ENCODE peak calls at places on chromosomes 4 and X, in four cellular contexts. One of them, this sample, is unnamed.

GRCh38 chr4:57639566-57640328 is 529.6 kb upstream of the IGFBP7 start:
- DNase-seq in K562: no peak
- DNase-seq in GM12878: no peak
- DNase-seq in GM12891: no peak
- DNase-seq in this sample: no peak

GRCh38 chrX:118594697-118595420 is 99.2 kb downstream of the DOCK11 start:
- DNase-seq in GM12878: no peak
- DNase-seq in GM12891: no peak
- DNase-seq in K562: no peak
- DNase-seq in this sample: peak

GRCh38 chr4:73187325-73187724 is 71.3 kb downstream of the ANKRD17 start:
- DNase-seq in GM12891: no peak
- DNase-seq in GM12878: no peak
- DNase-seq in K562: no peak
- DNase-seq in this sample: no peak

GRCh38 chr4:87982446-87982845 is 6.9 kb downstream of the SPP1 start:
- DNase-seq in K562: no peak
- DNase-seq in GM12891: no peak
- DNase-seq in GM12878: no peak
- DNase-seq in this sample: no peak

GRCh38 chr4:138632856-138633255 is 382.7 kb upstream of the NOCT start:
- DNase-seq in GM12891: no peak
- DNase-seq in K562: no peak
- DNase-seq in GM12878: no peak
- DNase-seq in this sample: no peak

GRCh38 chr4:139242511-139243051 is 37.4 kb downstream of the MGARP start:
- DNase-seq in K562: no peak
- DNase-seq in GM12891: no peak
- DNase-seq in GM12878: no peak
- DNase-seq in this sample: no peak

GRCh38 chr4:91147067-91147466 is 1019.9 kb downstream of the CCSER1 start:
- DNase-seq in K562: no peak
- DNase-seq in GM12891: no peak
- DNase-seq in GM12878: no peak
- DNase-seq in this sample: no peak

GRCh38 chrX:135982860-135983259 is 2.4 kb upstream of the SLC9A6 start:
- DNase-seq in K562: no peak
- DNase-seq in GM12891: no peak
- DNase-seq in GM12878: no peak
- DNase-seq in this sample: no peak

GRCh38 chrX:133715715-133716114 is 269.7 kb downstream of the GPC3 start:
- DNase-seq in K562: no peak
- DNase-seq in GM12891: no peak
- DNase-seq in GM12878: no peak
- DNase-seq in this sample: no peak

GRCh38 chr4:83782591-83782990 is 246.7 kb downstream of the GPAT3 start:
- DNase-seq in K562: no peak
- DNase-seq in GM12891: no peak
- DNase-seq in GM12878: no peak
- DNase-seq in this sample: no peak

GRCh38 chr4:177119021-177119461 is 190.6 kb upstream of the NEIL3 start:
- DNase-seq in GM12878: no peak
- DNase-seq in GM12891: no peak
- DNase-seq in K562: no peak
- DNase-seq in this sample: no peak

GRCh38 chr4:138542191-138542771 is 300.1 kb upstream of the SLC7A11 start:
- DNase-seq in GM12878: no peak
- DNase-seq in K562: no peak
- DNase-seq in GM12891: no peak
- DNase-seq in this sample: no peak

GRCh38 chrX:70134116-70134477 is 850 bp downstream of the IGBP1 start:
- DNase-seq in GM12878: no peak
- DNase-seq in GM12891: no peak
- DNase-seq in K562: peak
- DNase-seq in this sample: peak

GRCh38 chr4:51849430-51849829 is 6.5 kb downstream of the DCUN1D4 start:
- DNase-seq in GM12878: no peak
- DNase-seq in K562: no peak
- DNase-seq in GM12891: no peak
- DNase-seq in this sample: no peak

GRCh38 chr4:170423137-170423536 is 333.4 kb upstream of the AADAT start:
- DNase-seq in GM12878: no peak
- DNase-seq in GM12891: no peak
- DNase-seq in K562: no peak
- DNase-seq in this sample: no peak

GRCh38 chr4:89197920-89198319 is 86.6 kb downstream of the TIGD2 start:
- DNase-seq in GM12878: no peak
- DNase-seq in K562: no peak
- DNase-seq in GM12891: no peak
- DNase-seq in this sample: no peak

GRCh38 chr4:38323141-38323634 is 340.8 kb upstream of the KLF3 start:
- DNase-seq in K562: no peak
- DNase-seq in GM12891: no peak
- DNase-seq in GM12878: no peak
- DNase-seq in this sample: no peak

GRCh38 chr4:54384563-54384962 is 155.5 kb downstream of the PDGFRA start:
- DNase-seq in K562: no peak
- DNase-seq in GM12878: no peak
- DNase-seq in GM12891: no peak
- DNase-seq in this sample: no peak

GRCh38 chr4:169774466-169775445 is 17.0 kb upstream of the HPF1 start:
- DNase-seq in GM12878: no peak
- DNase-seq in K562: peak
- DNase-seq in GM12891: no peak
- DNase-seq in this sample: no peak

GRCh38 chr4:33864290-33864859 is 2379.9 kb downstream of the ARAP2 start:
- DNase-seq in K562: no peak
- DNase-seq in GM12878: no peak
- DNase-seq in GM12891: no peak
- DNase-seq in this sample: no peak

GRCh38 chrX:115690554-115691216 is 129.7 kb downstream of the PLS3 start:
- DNase-seq in K562: peak
- DNase-seq in GM12891: peak
- DNase-seq in GM12878: peak
- DNase-seq in this sample: peak

GRCh38 chr4:10806993-10807645 is 122.6 kb upstream of the CLNK start:
- DNase-seq in GM12891: no peak
- DNase-seq in K562: no peak
- DNase-seq in GM12878: no peak
- DNase-seq in this sample: no peak

GRCh38 chr4:100836929-100837328 is 319.1 kb upstream of the EMCN start:
- DNase-seq in K562: no peak
- DNase-seq in GM12878: no peak
- DNase-seq in GM12891: no peak
- DNase-seq in this sample: no peak
- TF ChIP-seq SPI1 in K562: no peak
- TF ChIP-seq SPI1 in GM12878: no peak
- TF ChIP-seq SPI1 in GM12891: no peak
- TF ChIP-seq SPI1 in this sample: no peak

GRCh38 chr4:134911941-134912340 is 710.4 kb upstream of the PABPC4L start:
- DNase-seq in GM12878: no peak
- DNase-seq in GM12891: no peak
- DNase-seq in K562: no peak
- DNase-seq in this sample: no peak
- TF ChIP-seq SPI1 in GM12878: no peak
- TF ChIP-seq SPI1 in GM12891: no peak
- TF ChIP-seq SPI1 in K562: no peak
- TF ChIP-seq SPI1 in this sample: no peak

GRCh38 chrX:44157293-44157692 is 184.1 kb upstream of the NDP start:
- DNase-seq in GM12891: no peak
- DNase-seq in K562: no peak
- DNase-seq in GM12878: no peak
- DNase-seq in this sample: no peak
- TF ChIP-seq SPI1 in GM12891: no peak
- TF ChIP-seq SPI1 in K562: no peak
- TF ChIP-seq SPI1 in GM12878: no peak
- TF ChIP-seq SPI1 in this sample: no peak

DNA sequence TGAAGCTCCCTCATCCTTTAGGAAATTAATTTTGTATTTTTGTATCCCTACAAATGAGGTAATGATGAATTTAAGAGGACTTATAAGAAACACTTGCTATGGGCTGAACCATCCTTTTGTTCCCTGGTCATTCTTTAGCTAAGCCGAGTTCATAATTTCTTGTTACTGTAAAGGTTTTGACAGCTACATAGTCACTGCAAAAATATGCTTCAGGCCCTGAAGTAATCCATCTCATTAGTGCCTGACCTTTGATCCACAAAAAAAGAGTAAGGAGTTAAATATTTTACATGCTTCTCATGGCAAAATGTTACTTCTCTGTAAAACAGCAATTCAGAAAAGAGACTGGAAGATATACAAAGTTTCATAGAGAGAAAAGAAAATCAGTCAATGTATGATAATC is 290.6 kb upstream of the SLIT2 start:
- DNase-seq in GM12891: no peak
- DNase-seq in K562: no peak
- DNase-seq in GM12878: no peak
- DNase-seq in this sample: no peak
- TF ChIP-seq SPI1 in GM12891: no peak
- TF ChIP-seq SPI1 in K562: no peak
- TF ChIP-seq SPI1 in GM12878: no peak
- TF ChIP-seq SPI1 in this sample: no peak